ENCODE peak calls at places on chromosomes 3 and 15, in five cellular contexts. B is H1, A is K562, F is HepG2, T is SK-N-SH. M is an unnamed sample.

GRCh38 chr3:71600646-71601288 is 17.2 kb upstream of the FOXP1 start:
- DNase-seq in A (peak), T (no peak), B (no peak), F (no peak), M (no peak)

GRCh38 chr3:105686324-105686897 is 182.4 kb downstream of the CBLB start:
- DNase-seq in A (peak), T (peak), F (no peak), B (no peak), M (no peak)

GRCh38 chr3:63878394-63879089 is 14.9 kb downstream of the ATXN7 start:
- DNase-seq in T (no peak), A (no peak), F (peak), B (no peak), M (no peak)

GRCh38 chr3:1207904-1208303 is 115.1 kb downstream of the CNTN6 start:
- DNase-seq in T (no peak), B (no peak), F (no peak), A (no peak), M (no peak)

GRCh38 chr3:197407053-197407452 is 108.6 kb upstream of the DLG1 start:
- DNase-seq in T (peak), B (no peak), A (no peak), F (no peak), M (no peak)

GRCh38 chr15:85393206-85393605 is 12.8 kb downstream of the AKAP13 start:
- DNase-seq in T (no peak), F (no peak), B (no peak), A (no peak), M (no peak)

GRCh38 chr3:145094355-145094941 is 1066.5 kb downstream of the PLOD2 start:
- DNase-seq in A (no peak), T (no peak), B (no peak), F (no peak), M (peak)

GRCh38 chr3:172355836-172356235 is 92.4 kb downstream of the GHSR start:
- DNase-seq in A (no peak), B (no peak), T (no peak), F (no peak), M (no peak)

GRCh38 chr3:184368804-184369183 is 7.3 kb downstream of the POLR2H start:
- DNase-seq in A (no peak), T (no peak), B (no peak), F (no peak), M (no peak)

GRCh38 chr3:141414141-141414689 is 45.9 kb downstream of the ZBTB38 start:
- DNase-seq in F (no peak), T (no peak), A (no peak), B (no peak), M (no peak)

GRCh38 chr3:114556832-114557231 is 263.0 kb downstream of the TIGIT start:
- DNase-seq in F (no peak), T (no peak), B (no peak), A (no peak), M (no peak)

GRCh38 chr15:43511012-43511885 is 6.2 kb upstream of the MAP1A start:
- DNase-seq in B (no peak), T (peak), A (peak), F (peak), M (peak)

GRCh38 chr3:27521179-27521871 is 37.1 kb upstream of the SLC4A7 start:
- DNase-seq in B (no peak), A (no peak), T (no peak), F (peak), M (peak)

GRCh38 chr15:74988007-74988800 is 7.2 kb upstream of the SCAMP5 start:
- DNase-seq in T (peak), A (peak), F (peak), B (no peak), M (no peak)

GRCh38 chr3:186060222-186060621 is 48.7 kb downstream of the ETV5 start:
- DNase-seq in B (no peak), T (no peak), F (no peak), A (no peak), M (no peak)

GRCh38 chr15:70101459-70102113 is 3.9 kb upstream of the TLE3 start:
- DNase-seq in F (peak), A (peak), T (peak), B (no peak), M (peak)

GRCh38 chr3:156615592-156616173 is 58.7 kb upstream of the TIPARP start:
- DNase-seq in A (no peak), T (no peak), F (no peak), B (no peak), M (no peak)

GRCh38 chr15:96347181-96348111 is 16.9 kb downstream of the NR2F2 start:
- DNase-seq in A (no peak), F (no peak), T (no peak), B (no peak), M (no peak)

GRCh38 chr3:58210761-58211477 is at the start of gene DNASE1L3:
- DNase-seq in B (no peak), A (no peak), F (no peak), T (no peak), M (no peak)

GRCh38 chr3:167734498-167735232 is at the start of gene PDCD10:
- DNase-seq in F (peak), A (peak), B (peak), T (peak), M (peak)

GRCh38 chr3:86991840-86992430 is 986 bp upstream of the VGLL3 start:
- DNase-seq in F (no peak), B (no peak), A (no peak), T (no peak), M (no peak)

GRCh38 chr3:57757642-57758297 is 1.7 kb downstream of the SLMAP start:
- DNase-seq in A (no peak), F (peak), B (no peak), T (peak), M (peak)

GRCh38 chr15:90851114-90851513 is 17.3 kb upstream of the FURIN start:
- DNase-seq in A (no peak), F (no peak), T (no peak), B (no peak), M (no peak)

GRCh38 chr15:64774556-64775523 is 549 bp downstream of the RBPMS2 start:
- DNase-seq in B (no peak), F (no peak), T (peak), A (peak), M (no peak)

GRCh38 chr15:89172921-89173320 is 48.5 kb downstream of the RLBP1 start:
- DNase-seq in F (no peak), T (no peak), A (no peak), B (no peak), M (no peak)

GRCh38 chr3:169118666-169119370 is 544.7 kb downstream of the MECOM start:
- DNase-seq in A (no peak), T (no peak), B (no peak), F (no peak), M (no peak)

GRCh38 chr15:61282661-61283060 is 53.6 kb upstream of the RORA start:
- DNase-seq in F (no peak), B (no peak), A (no peak), T (no peak), M (no peak)

GRCh38 chr3:142112601-142113000 is 36.7 kb downstream of the TFDP2 start:
- DNase-seq in B (no peak), T (no peak), F (no peak), A (no peak), M (no peak)

DNA sequence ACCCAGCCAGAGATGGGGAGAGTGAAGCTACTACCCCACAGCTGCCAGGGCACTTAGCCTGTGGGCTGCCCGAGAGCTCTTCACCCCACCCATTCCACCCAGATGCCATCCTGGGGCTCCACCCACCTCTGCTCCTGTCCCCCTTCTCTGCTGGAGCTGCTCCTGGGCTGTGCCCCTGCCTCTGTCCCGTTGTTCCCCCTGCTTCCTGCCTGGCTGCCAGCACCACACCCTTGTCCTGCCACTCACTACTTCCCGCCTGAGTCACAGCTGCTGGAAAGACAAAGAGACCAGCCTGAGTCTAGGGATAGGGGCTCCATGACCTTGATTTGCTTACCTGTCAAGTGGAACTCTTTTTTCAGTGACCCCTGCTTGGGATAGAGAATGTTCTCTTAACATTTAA is 12.4 kb downstream of the GNAI2 start:
- DNase-seq in F (no peak), A (no peak), T (no peak), B (no peak), M (no peak)
- TF ChIP-seq GABPA in F (no peak), A (no peak), T (no peak), B (no peak), M (no peak)

DNA sequence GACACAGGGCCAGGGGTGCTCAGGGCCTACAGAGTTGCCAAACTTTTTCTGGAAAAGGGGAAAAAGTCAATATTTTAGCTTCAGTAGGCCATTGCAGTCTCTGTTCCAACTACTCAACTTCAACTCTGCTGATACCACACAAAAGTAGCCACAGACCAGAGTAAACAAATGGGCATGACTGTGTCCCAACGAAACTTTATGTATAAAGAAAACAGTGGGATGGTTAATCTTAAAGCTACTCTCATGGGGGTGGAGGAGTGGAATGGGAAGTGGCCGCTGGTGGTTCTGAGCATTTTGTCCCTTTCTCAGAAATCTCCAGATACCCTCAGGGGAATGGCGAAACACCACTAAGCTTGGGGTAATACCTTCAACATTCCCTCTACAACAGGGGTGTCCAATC is 69.9 kb downstream of the OSBPL10 start:
- DNase-seq in F (no peak), B (no peak), A (no peak), T (no peak), M (no peak)
- H3K27ac ChIP-seq in F (no peak), B (no peak), A (no peak), T (no peak), M (no peak)

GRCh38 chr15:80404719-80405553 is 754 bp downstream of the ARNT2 start:
- DNase-seq in T (peak), F (no peak), A (no peak), B (no peak), M (no peak)
- TF ChIP-seq POLR2AphosphoS5 in T (peak), F (no peak), A (no peak), B (no peak), M (no peak)

DNA sequence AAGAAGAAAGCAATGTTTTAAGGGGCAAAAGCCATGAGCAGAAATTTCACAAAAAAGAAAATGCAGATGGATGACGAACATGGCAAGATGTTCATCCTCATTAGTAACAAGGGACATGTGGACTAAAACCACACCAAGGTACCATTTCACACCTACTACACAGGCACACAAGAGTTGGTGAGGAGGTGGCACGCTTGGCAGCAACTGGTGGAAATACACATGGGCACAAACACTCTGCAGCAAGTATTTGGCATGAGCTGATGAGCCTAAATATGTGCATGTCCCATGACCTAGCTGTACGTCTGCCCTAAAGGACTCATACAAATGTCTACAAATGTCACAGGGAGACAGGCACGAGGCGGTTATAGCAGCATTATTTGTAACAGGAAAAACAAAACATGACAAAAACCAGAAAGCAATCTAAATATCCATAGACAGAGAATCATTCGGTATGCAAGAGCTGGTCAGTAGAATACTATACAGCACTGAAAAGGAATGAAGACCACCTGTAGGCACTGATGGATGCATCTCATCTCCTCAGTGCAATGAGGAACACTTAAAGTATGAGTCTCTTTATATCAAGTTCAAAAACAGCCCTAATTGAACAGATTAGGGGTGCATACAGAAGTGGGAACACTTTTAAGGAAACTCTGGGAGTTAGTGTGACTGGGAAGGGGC is 11.5 kb upstream of the FBLN2 start:
- DNase-seq in A (no peak), B (no peak), F (no peak), T (no peak), M (no peak)
- TF ChIP-seq GABPA in A (no peak), B (no peak), F (no peak), T (no peak), M (no peak)

DNA sequence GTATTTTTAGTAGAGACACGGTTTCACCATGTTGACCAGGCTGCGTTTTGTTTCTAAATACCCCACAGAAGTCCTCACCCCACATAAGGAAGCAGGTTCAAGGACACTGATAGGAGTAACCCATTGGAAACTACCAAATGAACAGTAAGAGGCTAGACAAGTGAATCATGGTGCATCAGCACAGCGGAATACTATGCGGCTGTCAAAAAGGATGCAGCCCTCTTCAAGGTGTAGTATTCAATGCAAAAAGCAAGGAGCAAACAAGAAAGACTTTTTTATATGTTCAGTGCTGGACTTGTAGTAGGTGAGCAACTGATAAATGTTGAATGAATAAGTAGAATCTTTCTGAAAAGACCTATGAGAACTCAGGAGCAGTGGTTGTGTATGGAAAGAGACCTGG is 10.4 kb upstream of the ALAS1 start:
- DNase-seq in F (no peak), A (no peak), T (no peak), B (no peak), M (no peak)
- H3K27ac ChIP-seq in F (no peak), A (no peak), T (no peak), B (no peak), M (peak)